ENCODE peak calls at places on chromosomes 2 and 18, in seven cellular contexts. C, D, R, I, W, X and E are unnamed samples.

GRCh38 chr2:96163768-96164429 is 18.7 kb upstream of the DUSP2 start:
- DNase-seq in C (no peak), D (no peak), R (no peak), I (no peak), W (no peak), X (no peak), E (peak)

GRCh38 chr2:161414385-161415040 is 1.6 kb upstream of the TBR1 start:
- DNase-seq in C (peak), D (peak), R (peak), I (peak), W (peak), X (peak), E (no peak)

GRCh38 chr2:106104332-106105062 is 89.6 kb downstream of the UXS1 start:
- DNase-seq in C (peak), D (peak), R (peak), I (peak), W (peak), X (peak), E (peak)

GRCh38 chr2:100206731-100207255 is 64.4 kb upstream of the AFF3 start:
- DNase-seq in C (no peak), D (no peak), R (peak), I (no peak), W (no peak), X (no peak), E (no peak)

GRCh38 chr2:57515366-57515765 is 531.2 kb upstream of the VRK2 start:
- DNase-seq in C (no peak), D (no peak), R (no peak), I (no peak), W (no peak), X (no peak), E (no peak)

GRCh38 chr2:170052151-170052550 is 125.8 kb upstream of the MYO3B start:
- DNase-seq in C (no peak), D (peak), R (peak), I (peak), W (no peak), X (peak), E (no peak)

GRCh38 chr2:134389331-134389835 is 135.5 kb downstream of the MGAT5 start:
- DNase-seq in C (no peak), D (no peak), R (no peak), I (no peak), W (no peak), X (no peak), E (no peak)

GRCh38 chr2:25305809-25306208 is 35.9 kb downstream of the DNMT3A start:
- DNase-seq in C (no peak), D (no peak), R (peak), I (no peak), W (no peak), X (no peak), E (no peak)

GRCh38 chr2:98084869-98085238 is 2.1 kb upstream of the VWA3B start:
- DNase-seq in C (peak), D (no peak), R (no peak), I (no peak), W (no peak), X (no peak), E (no peak)

GRCh38 chr2:128271891-128272585 is 46.6 kb downstream of the HS6ST1 start:
- DNase-seq in C (no peak), D (no peak), R (no peak), I (no peak), W (no peak), X (no peak), E (no peak)

DNA sequence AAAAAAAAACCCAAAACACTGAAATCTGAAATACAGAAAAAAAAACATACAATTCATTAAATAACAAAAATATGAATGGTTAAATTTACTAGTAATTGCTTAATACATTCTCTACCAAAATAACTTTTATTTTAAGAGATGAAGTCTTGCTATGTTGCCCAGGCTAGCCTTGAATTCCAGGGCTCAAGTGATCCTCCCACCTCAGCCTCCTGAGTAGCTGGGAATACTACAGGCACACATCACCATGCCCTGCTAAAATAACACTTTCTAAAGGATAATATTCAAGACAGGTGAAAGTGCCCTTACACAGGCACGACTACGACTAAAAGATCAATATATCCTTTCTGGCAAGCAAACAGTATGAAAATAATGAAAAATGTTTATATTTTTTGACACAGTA is 9.5 kb downstream of the USP34 start:
- DNase-seq in C (no peak), D (no peak), R (no peak), I (no peak), W (no peak), X (no peak), E (no peak)
- H3K9ac ChIP-seq in C (no peak), D (no peak), R (no peak), I (no peak), W (no peak), X (no peak), E (no peak)

DNA sequence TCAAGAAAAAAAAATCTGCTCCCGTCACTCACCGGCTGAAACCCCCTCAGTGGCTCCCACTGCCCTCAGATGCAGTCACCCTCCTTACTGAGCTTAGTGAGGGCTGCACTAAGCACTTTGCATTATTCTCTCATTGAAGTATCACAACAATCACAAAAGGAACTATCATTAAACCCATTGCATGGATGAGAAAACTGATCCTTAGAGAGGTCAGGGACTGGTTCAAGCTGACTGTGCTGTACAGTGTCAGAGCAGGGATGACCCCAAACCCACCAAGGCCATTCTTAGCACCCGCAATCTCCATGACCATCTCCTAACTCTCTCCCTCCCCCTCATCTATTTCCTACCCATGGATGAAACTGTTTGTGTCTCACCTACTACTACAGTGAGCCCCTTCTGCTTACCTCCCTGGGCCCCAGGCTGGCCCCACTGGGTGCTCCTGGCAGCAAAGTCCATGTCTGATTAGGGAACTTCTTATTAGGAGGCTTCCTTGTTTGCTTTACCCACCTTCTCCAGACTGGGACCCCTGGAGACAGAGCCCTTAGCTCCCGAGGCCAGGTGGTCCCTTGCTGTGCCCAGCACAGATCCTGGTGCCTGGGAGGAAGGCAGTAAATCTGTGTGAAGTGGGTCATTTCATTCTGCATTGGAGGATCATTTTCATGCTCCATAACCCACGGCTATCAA is 139.3 kb upstream of the ID2 start:
- DNase-seq in C (no peak), D (no peak), R (no peak), I (no peak), W (no peak), X (no peak), E (peak)
- H3K9ac ChIP-seq in C (no peak), D (no peak), R (peak), I (no peak), W (no peak), X (no peak), E (peak)

DNA sequence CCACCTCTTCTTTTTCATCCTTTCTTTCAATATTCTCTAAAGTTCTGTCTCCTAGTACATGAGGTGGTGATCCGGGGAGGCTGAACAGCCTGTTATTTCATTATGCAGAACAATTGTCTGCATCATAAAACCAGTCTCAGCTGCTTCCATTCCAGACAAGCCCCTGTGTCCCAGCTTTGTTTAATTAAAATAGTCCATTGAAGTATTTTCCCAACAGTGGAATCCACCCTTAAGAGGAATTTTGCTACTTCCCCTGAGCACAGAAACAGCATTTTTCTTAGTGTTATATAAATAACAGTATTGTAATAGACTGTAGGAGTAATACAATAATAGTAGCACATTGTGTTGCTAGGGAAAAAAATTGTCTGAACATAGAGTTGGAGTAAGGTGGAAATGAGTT is 395.4 kb upstream of the TCF4 start:
- DNase-seq in C (no peak), D (peak), R (peak), I (peak), W (no peak), X (peak), E (no peak)
- H3K9ac ChIP-seq in C (no peak), D (no peak), R (no peak), I (no peak), W (peak), X (no peak), E (no peak)

GRCh38 chr18:65288908-65289307 is 461.9 kb upstream of the CDH7 start:
- DNase-seq in C (no peak), D (no peak), R (no peak), I (no peak), W (no peak), X (no peak), E (no peak)
- H3K9ac ChIP-seq in C (no peak), D (no peak), R (no peak), I (no peak), W (no peak), X (no peak), E (no peak)

GRCh38 chr2:216856666-216857065 is 3.2 kb downstream of the TNP1 start:
- DNase-seq in C (no peak), D (no peak), R (no peak), I (no peak), W (no peak), X (no peak), E (no peak)

GRCh38 chr2:216855079-216855478 is 4.8 kb downstream of the TNP1 start:
- DNase-seq in C (no peak), D (no peak), R (no peak), I (no peak), W (no peak), X (no peak), E (no peak)

GRCh38 chr2:216855614-216856013 is 4.2 kb downstream of the TNP1 start:
- DNase-seq in C (no peak), D (no peak), R (no peak), I (no peak), W (no peak), X (no peak), E (no peak)

GRCh38 chr2:216858312-216858711 is 1.6 kb downstream of the TNP1 start:
- DNase-seq in C (no peak), D (peak), R (peak), I (peak), W (peak), X (no peak), E (no peak)

DNA sequence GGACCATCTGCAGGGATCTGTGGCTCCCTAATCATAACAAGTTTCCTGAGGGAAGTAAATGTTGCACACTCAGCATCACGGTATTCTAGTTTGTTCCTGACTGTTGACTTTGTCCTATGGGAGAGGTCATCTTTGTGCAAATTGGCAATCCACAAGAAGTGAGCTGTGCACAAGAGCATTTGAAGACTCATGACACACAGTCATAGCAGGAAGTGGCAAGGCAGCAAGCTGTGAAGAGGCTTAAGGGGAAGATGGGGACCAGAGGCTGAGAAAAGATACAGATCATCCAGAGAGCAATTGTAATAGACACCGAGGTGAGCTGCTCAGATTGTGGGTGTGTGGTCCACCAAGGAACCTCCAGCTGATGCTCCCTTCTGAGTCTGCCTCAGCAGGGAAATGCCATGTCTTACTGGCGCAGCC is 2.7 kb downstream of the TNP1 start:
- DNase-seq in C (no peak), D (peak), R (no peak), I (peak), W (peak), X (peak), E (peak)
- H3K9ac ChIP-seq in C (no peak), D (no peak), R (no peak), I (no peak), W (no peak), X (no peak), E (no peak)

DNA sequence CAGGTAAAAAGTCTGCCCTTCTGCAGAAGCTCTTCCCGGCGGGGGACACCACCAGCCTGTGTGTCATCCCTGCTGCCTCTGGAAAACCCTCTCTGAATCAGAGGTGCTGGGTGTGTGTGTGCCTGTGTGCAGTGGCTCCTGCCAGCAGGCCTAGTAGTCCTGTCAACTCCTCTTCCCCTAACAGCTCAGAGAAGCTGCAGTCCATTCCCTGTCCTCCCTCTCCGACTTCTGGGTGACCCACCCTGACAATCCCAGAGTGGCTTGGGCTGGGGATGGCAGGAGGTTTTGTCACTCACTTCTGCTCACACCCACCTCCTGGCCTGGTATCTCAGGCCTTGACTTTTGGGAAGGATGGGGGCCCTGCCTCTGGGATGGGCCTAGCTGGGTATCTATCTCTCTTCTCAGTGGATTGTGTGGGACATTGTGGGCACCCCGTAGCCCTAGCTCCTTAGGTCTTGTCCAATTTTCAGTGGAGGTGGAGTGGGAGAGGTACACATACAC is 2.3 kb downstream of the WNT10A start:
- DNase-seq in C (no peak), D (peak), R (no peak), I (peak), W (no peak), X (no peak), E (no peak)
- H3K9ac ChIP-seq in C (no peak), D (no peak), R (no peak), I (no peak), W (no peak), X (no peak), E (no peak)

DNA sequence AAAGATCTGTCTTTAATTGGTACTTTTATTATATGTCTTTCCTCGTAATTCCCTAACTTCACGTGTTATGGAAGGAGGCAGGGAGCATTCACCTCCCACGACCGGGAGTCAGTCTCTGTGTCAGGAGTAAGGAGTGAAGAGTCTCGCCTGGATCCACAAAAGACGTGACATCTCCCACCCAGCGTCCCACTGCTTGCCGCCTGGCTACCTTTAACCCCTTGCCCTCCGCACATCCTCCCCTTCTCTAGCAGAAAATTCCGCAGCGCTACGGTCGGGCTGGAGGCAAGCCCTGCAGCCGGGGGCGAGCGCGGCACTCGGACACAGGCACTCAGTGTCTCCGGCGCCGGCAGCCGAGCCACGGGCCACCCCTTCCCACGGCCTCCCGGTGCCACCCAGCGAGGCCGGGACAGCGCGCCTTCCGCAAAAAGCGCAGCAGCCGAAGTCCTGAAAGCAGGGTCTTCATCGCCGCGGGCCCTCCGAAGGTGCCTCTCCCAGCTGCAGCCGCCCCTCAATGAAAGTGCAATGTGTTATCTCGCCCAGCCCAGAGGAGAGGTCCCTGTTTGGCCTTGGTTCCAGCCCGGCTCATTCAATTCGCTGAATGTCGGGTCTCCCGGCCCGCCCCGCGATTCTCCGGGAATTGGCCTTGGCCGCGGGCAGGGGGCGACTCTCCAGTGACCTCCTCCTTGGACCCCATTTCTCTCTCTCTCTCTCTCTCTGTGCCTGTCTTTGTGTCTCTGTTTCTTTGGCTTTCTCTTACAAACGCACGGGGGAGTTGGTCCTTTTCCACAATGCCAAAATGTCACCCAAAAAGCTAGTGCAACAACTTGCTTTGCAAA is 1.2 kb downstream of the DLGAP1 start:
- DNase-seq in C (no peak), D (no peak), R (no peak), I (no peak), W (no peak), X (no peak), E (no peak)
- H3K9ac ChIP-seq in C (no peak), D (no peak), R (no peak), I (no peak), W (no peak), X (peak), E (no peak)

DNA sequence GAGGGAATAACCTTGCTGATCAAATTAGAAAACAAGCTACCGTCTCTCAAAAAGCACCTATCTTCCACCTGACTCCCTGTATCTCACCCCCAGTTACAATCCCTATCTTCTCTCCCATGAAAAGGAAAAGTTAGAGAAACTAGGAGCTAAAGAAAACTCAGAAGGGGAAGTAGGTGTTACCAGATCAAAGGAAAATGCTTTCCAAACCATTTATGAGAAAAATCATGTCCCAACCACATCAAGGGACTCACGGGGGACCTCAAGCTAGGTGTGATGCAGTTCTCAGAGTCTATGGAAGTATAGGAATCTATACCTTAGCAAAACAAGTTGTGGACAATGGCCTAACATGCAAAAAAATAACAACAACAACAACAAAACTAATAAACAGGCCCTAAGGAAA is 135.5 kb upstream of the RMP24 start:
- DNase-seq in C (no peak), D (no peak), R (no peak), I (no peak), W (no peak), X (no peak), E (no peak)
- H3K9ac ChIP-seq in C (no peak), D (no peak), R (no peak), I (no peak), W (no peak), X (no peak), E (no peak)

GRCh38 chr18:78652001-78652545 is 327.5 kb upstream of the SALL3 start:
- DNase-seq in C (no peak), D (no peak), R (no peak), I (no peak), W (no peak), X (no peak), E (no peak)
- H3K9ac ChIP-seq in C (no peak), D (no peak), R (no peak), I (no peak), W (no peak), X (no peak), E (no peak)